ENCODE peak calls at places on chromosomes 12 and 14, in four cellular contexts. G is HFFc6, Q is mesendoderm, A is AG10803. L is an unnamed sample.
A peak's percentile ranks its signal among the peaks of the same experiment; 100 is the strongest.

GRCh38 chr12:46332260-46332659 is 40.3 kb downstream of the SLC38A2 start:
- DNase-seq in G (peak; percentile 60), Q (no peak), A (peak; percentile 63), L (no peak)

GRCh38 chr12:23666866-23667265 is 282.6 kb downstream of the SOX5 start:
- DNase-seq in G (no peak), Q (peak; percentile 51), A (no peak), L (no peak)

GRCh38 chr12:89697256-89697655 is 11.4 kb downstream of the ATP2B1 start:
- DNase-seq in G (no peak), Q (no peak), A (no peak), L (no peak)

GRCh38 chr12:1795785-1796514 is 24.4 kb upstream of the LRTM2 start:
- DNase-seq in G (peak; percentile 84), Q (peak; percentile 89), A (peak; percentile 88), L (peak; percentile 97)

GRCh38 chr14:59252772-59253500 is 64.5 kb downstream of the DAAM1 start:
- DNase-seq in G (no peak), Q (no peak), A (peak; percentile 93), L (no peak)

GRCh38 chr12:117518594-117519270 is 157.3 kb upstream of the NOS1 start:
- DNase-seq in G (no peak), Q (no peak), A (peak; percentile 57), L (no peak)

GRCh38 chr14:98937021-98937420 is 335.0 kb downstream of the BCL11B start:
- DNase-seq in G (no peak), Q (no peak), A (no peak), L (no peak)

GRCh38 chr12:117968826-117969659 is at the start of gene KSR2:
- DNase-seq in G (no peak), Q (peak; percentile 92), A (peak; percentile 21), L (peak; percentile 89)

GRCh38 chr14:75295491-75296338 is 17.1 kb downstream of the FOS start:
- DNase-seq in G (peak; percentile 54), Q (peak; percentile 93), A (peak; percentile 66), L (peak; percentile 76)

GRCh38 chr12:107843351-107844311 is 69.1 kb downstream of the ASCL4 start:
- DNase-seq in G (no peak), Q (peak; percentile 48), A (peak; percentile 11), L (peak; percentile 32)

GRCh38 chr12:14619731-14620501 is 52.2 kb upstream of the PLBD1 start:
- DNase-seq in G (no peak), Q (peak; percentile 40), A (no peak), L (no peak)

GRCh38 chr12:104410786-104411185 is 46.0 kb upstream of the CHST11 start:
- DNase-seq in G (no peak), Q (no peak), A (peak; percentile 15), L (no peak)

GRCh38 chr12:132384916-132385315 is 55.5 kb upstream of the GALNT9 start:
- DNase-seq in G (no peak), Q (no peak), A (no peak), L (no peak)

L was measured in GM13977.